ENCODE peak calls at places on chromosomes 2 and 18, in seven cellular contexts. W is amniotic stem cell, T is HTR-8/SVneo, G is H9, L is foreskin keratinocyte, X is astrocyte of the spinal cord, A is GM10248. V is an unnamed sample.

GRCh38 chr2:237697586-237698337 is 70.4 kb downstream of the LRRFIP1 start:
- DNase-seq in G (peak), L (no peak), X (no peak), A (no peak), T (no peak), W (no peak), V (no peak)

GRCh38 chr2:192051533-192051932 is 143.2 kb downstream of the TMEFF2 start:
- DNase-seq in T (no peak), W (no peak), G (no peak), A (no peak), L (no peak), X (no peak), V (no peak)

GRCh38 chr2:3423492-3424170 is 44.1 kb downstream of the TRAPPC12 start:
- DNase-seq in T (peak), W (no peak), X (peak), L (no peak), G (peak), A (peak), V (no peak)

GRCh38 chr2:174846218-174846617 is 81.9 kb upstream of the CHRNA1 start:
- DNase-seq in W (no peak), G (no peak), A (no peak), L (no peak), X (no peak), T (no peak), V (no peak)

GRCh38 chr2:187302146-187302545 is 145.9 kb downstream of the CALCRL start:
- DNase-seq in A (no peak), W (no peak), G (no peak), X (peak), T (no peak), L (no peak), V (no peak)

GRCh38 chr2:105786231-105787230 is 41.8 kb downstream of the NCK2 start:
- DNase-seq in A (no peak), X (no peak), G (no peak), W (no peak), T (no peak), L (no peak), V (no peak)

GRCh38 chr2:19355416-19355821 is 3.0 kb downstream of the OSR1 start:
- DNase-seq in X (no peak), T (no peak), L (no peak), A (peak), G (no peak), W (peak), V (no peak)

GRCh38 chr2:109188485-109188868 is 59.5 kb downstream of the SH3RF3 start:
- DNase-seq in L (no peak), W (no peak), G (no peak), T (no peak), X (no peak), A (no peak), V (no peak)

GRCh38 chr2:237355726-237356125 is 58.2 kb downstream of the COL6A3 start:
- DNase-seq in L (no peak), T (no peak), A (no peak), W (no peak), G (no peak), X (no peak), V (no peak)

GRCh38 chr2:115303-115702 is 69.0 kb upstream of the FAM110C start:
- DNase-seq in W (no peak), G (no peak), A (no peak), L (peak), T (no peak), X (no peak), V (no peak)

GRCh38 chr2:210481601-210482124 is 5.1 kb upstream of the LANCL1 start:
- DNase-seq in L (no peak), T (no peak), W (no peak), X (no peak), A (no peak), G (peak), V (no peak)

GRCh38 chr18:69755856-69756496 is 191.7 kb downstream of the CD226 start:
- DNase-seq in W (no peak), X (no peak), L (no peak), T (no peak), A (no peak), G (no peak), V (no peak)

GRCh38 chr2:263022-263738 is 652 bp downstream of the SH3YL1 start:
- DNase-seq in A (no peak), X (no peak), W (no peak), G (no peak), T (no peak), L (no peak), V (no peak)

GRCh38 chr2:98359986-98360385 is 13.7 kb downstream of the CNGA3 start:
- DNase-seq in T (no peak), W (no peak), L (no peak), X (no peak), G (no peak), A (no peak), V (no peak)

GRCh38 chr2:7725132-7725849 is 808.1 kb downstream of the RNF144A start:
- DNase-seq in L (no peak), W (no peak), X (peak), A (no peak), G (no peak), T (no peak), V (no peak)

GRCh38 chr2:128342550-128342949 is 23.9 kb upstream of the HS6ST1 start:
- DNase-seq in A (no peak), X (no peak), L (no peak), W (no peak), G (no peak), T (no peak), V (no peak)

GRCh38 chr2:43425659-43426058 is 170.2 kb downstream of the THADA start:
- DNase-seq in T (no peak), X (no peak), W (no peak), A (no peak), L (no peak), G (no peak), V (no peak)

GRCh38 chr18:9869713-9870430 is 15.9 kb upstream of the TXNDC2 start:
- DNase-seq in L (no peak), A (peak), T (peak), G (no peak), X (peak), W (peak), V (peak)

GRCh38 chr2:237915576-237915975 is 51.2 kb upstream of the UBE2F start:
- DNase-seq in W (no peak), G (no peak), L (no peak), X (no peak), A (no peak), T (no peak), V (no peak)

GRCh38 chr2:166351319-166351718 is 24.4 kb downstream of the SCN9A start:
- DNase-seq in T (no peak), G (no peak), W (no peak), L (no peak), A (no peak), X (peak), V (no peak)

GRCh38 chr2:220504890-220505564 is 877.6 kb downstream of the SLC4A3 start:
- DNase-seq in W (no peak), G (peak), X (peak), T (no peak), A (no peak), L (peak), V (peak)

GRCh38 chr18:77191241-77191751 is 58.4 kb upstream of the GALR1 start:
- DNase-seq in W (no peak), T (no peak), A (no peak), X (peak), L (peak), G (no peak), V (no peak)

GRCh38 chr2:37156071-37156856 is 516 bp downstream of the EIF2AK2 start:
- DNase-seq in G (peak), L (no peak), T (peak), W (peak), A (no peak), X (peak), V (no peak)

GRCh38 chr2:29080886-29081743 is 6.8 kb upstream of the PCARE start:
- DNase-seq in T (no peak), A (no peak), L (no peak), G (no peak), W (no peak), X (no peak), V (no peak)

GRCh38 chr2:239955989-239956817 is 68.9 kb downstream of the NDUFA10 start:
- DNase-seq in X (no peak), G (no peak), A (no peak), L (no peak), W (no peak), T (no peak), V (no peak)

GRCh38 chr2:168751104-168751768 is 51.2 kb upstream of the NOSTRIN start:
- DNase-seq in L (no peak), W (no peak), T (no peak), G (no peak), X (no peak), A (no peak), V (no peak)

GRCh38 chr18:8799593-8799992 is 94.2 kb downstream of the MTCL1 start:
- DNase-seq in G (no peak), X (no peak), L (no peak), T (no peak), W (no peak), A (no peak), V (no peak)

GRCh38 chr2:164852086-164852485 is 10.5 kb upstream of the COBLL1 start:
- DNase-seq in T (no peak), X (no peak), L (no peak), A (no peak), W (no peak), G (no peak), V (no peak)

GRCh38 chr2:233832869-233833812 is 21.2 kb downstream of the HJURP start:
- DNase-seq in W (peak), G (peak), L (no peak), A (peak), T (peak), X (peak), V (peak)

GRCh38 chr2:193584001-193584400 is 1389.3 kb upstream of the TMEFF2 start:
- DNase-seq in G (peak), L (no peak), T (peak), A (no peak), X (peak), W (no peak), V (no peak)

GRCh38 chr2:96090527-96090926 is 25.8 kb downstream of the ADRA2B start:
- DNase-seq in L (no peak), G (no peak), X (no peak), A (no peak), T (no peak), W (no peak), V (no peak)

V was measured in RCC 7860.